ENCODE peak calls at places on chromosome 7, in five cellular contexts. F, L, B, X and V are unnamed samples.

GRCh38 chr7:70646551-70647248 is 485.2 kb upstream of the GALNT17 start:
- DNase-seq in X (no peak), B (no peak), L (no peak), F (no peak), V (no peak)

GRCh38 chr7:48887500-48887899 is 36.8 kb upstream of the CDC14C start:
- DNase-seq in X (no peak), L (no peak), F (no peak), B (no peak), V (no peak)

GRCh38 chr7:123711832-123712293 is 36.9 kb downstream of the WASL start:
- DNase-seq in F (no peak), B (no peak), L (no peak), X (no peak), V (no peak)

GRCh38 chr7:43554423-43554822 is 28.5 kb upstream of the STK17A start:
- DNase-seq in L (no peak), F (no peak), B (no peak), X (no peak), V (no peak)

GRCh38 chr7:24773646-24774045 is 16.4 kb upstream of the GSDME start:
- DNase-seq in X (no peak), F (no peak), L (no peak), B (no peak), V (no peak)

GRCh38 chr7:129225206-129225930 is 538 bp downstream of the AHCYL2 start:
- DNase-seq in X (peak; percentile 17), L (no peak), F (peak; percentile 94), B (peak; percentile 59), V (peak; percentile 56)

GRCh38 chr7:150941983-150942590 is 36.0 kb downstream of the KCNH2 start:
- DNase-seq in F (peak; percentile 82), L (no peak), X (no peak), B (peak; percentile 70), V (peak; percentile 47)

GRCh38 chr7:131325179-131325840 is 2.4 kb upstream of the MKLN1 start:
- DNase-seq in L (no peak), X (no peak), B (no peak), F (no peak), V (peak; percentile 23)

GRCh38 chr7:34133356-34133982 is 228.1 kb downstream of the BMPER start:
- DNase-seq in X (peak; percentile 16), L (no peak), B (no peak), F (no peak), V (no peak)

GRCh38 chr7:90749774-90750173 is 153.7 kb downstream of the CDK14 start:
- DNase-seq in X (no peak), B (no peak), F (no peak), L (no peak), V (no peak)

GRCh38 chr7:39810204-39810642 is 139.8 kb upstream of the CDK13 start:
- DNase-seq in B (no peak), L (no peak), F (no peak), X (no peak), V (peak; percentile 84)

GRCh38 chr7:17929647-17930395 is 10.5 kb downstream of the SNX13 start:
- DNase-seq in B (no peak), L (no peak), F (no peak), X (no peak), V (no peak)

GRCh38 chr7:130595986-130596385 is 72.6 kb downstream of the COPG2 start:
- DNase-seq in B (no peak), F (no peak), L (no peak), X (no peak), V (no peak)

GRCh38 chr7:23249486-23249885 is 2.9 kb downstream of the GPNMB start:
- DNase-seq in B (no peak), F (no peak), X (no peak), L (no peak), V (no peak)

GRCh38 chr7:45410893-45411292 is 163.3 kb upstream of the ADCY1 start:
- DNase-seq in F (no peak), B (no peak), X (no peak), L (no peak), V (no peak)

GRCh38 chr7:96397936-96398596 is 76.2 kb upstream of the SLC25A13 start:
- DNase-seq in X (no peak), L (no peak), F (no peak), B (no peak), V (no peak)

GRCh38 chr7:55026867-55027490 is 8.2 kb downstream of the EGFR start:
- DNase-seq in B (no peak), F (no peak), X (no peak), L (no peak), V (no peak)

GRCh38 chr7:151696738-151697514 is 177.2 kb upstream of the RHEB start:
- DNase-seq in X (peak; percentile 71), L (no peak), B (peak; percentile 80), F (no peak), V (no peak)

GRCh38 chr7:47418910-47419309 is 163.0 kb downstream of the TNS3 start:
- DNase-seq in X (no peak), L (no peak), B (no peak), F (no peak), V (no peak)

GRCh38 chr7:94655884-94656657 is at the start of gene SGCE:
- DNase-seq in X (peak; percentile 55), B (peak; percentile 64), L (peak; percentile 5), F (peak; percentile 88), V (peak; percentile 57)

GRCh38 chr7:112997831-112998230 is 88.8 kb downstream of the GPR85 start:
- DNase-seq in F (no peak), X (no peak), B (no peak), L (no peak), V (no peak)

GRCh38 chr7:23600251-23600650 is 3.1 kb downstream of the CCDC126 start:
- DNase-seq in B (no peak), X (no peak), L (no peak), F (no peak), V (no peak)

GRCh38 chr7:52079726-52080125 is 763.1 kb upstream of the COBL start:
- DNase-seq in F (no peak), L (no peak), X (no peak), B (no peak), V (no peak)

GRCh38 chr7:65960351-65961074 is 21.5 kb downstream of the GUSB start:
- DNase-seq in F (peak; percentile 32), L (no peak), B (no peak), X (no peak), V (no peak)
- TF ChIP-seq POLR2A in F (no peak), L (no peak), B (no peak), X (no peak), V (no peak)

GRCh38 chr7:99372275-99373085 is 2.0 kb upstream of the ARPC1B start:
- DNase-seq in L (no peak), B (peak; percentile 57), X (no peak), F (peak; percentile 68), V (no peak)

GRCh38 chr7:99373086-99374066 is 1.2 kb upstream of the ARPC1B start:
- DNase-seq in L (no peak), X (no peak), F (peak; percentile 73), B (no peak), V (no peak)

GRCh38 chr7:99371376-99371920 is 3.1 kb upstream of the ARPC1B start:
- DNase-seq in F (peak; percentile 63), X (no peak), B (no peak), L (no peak), V (no peak)

GRCh38 chr7:99375070-99375807 is 709 bp downstream of the ARPC1B start:
- DNase-seq in F (peak; percentile 96), B (peak; percentile 88), X (peak; percentile 84), L (no peak), V (peak; percentile 76)

DNA sequence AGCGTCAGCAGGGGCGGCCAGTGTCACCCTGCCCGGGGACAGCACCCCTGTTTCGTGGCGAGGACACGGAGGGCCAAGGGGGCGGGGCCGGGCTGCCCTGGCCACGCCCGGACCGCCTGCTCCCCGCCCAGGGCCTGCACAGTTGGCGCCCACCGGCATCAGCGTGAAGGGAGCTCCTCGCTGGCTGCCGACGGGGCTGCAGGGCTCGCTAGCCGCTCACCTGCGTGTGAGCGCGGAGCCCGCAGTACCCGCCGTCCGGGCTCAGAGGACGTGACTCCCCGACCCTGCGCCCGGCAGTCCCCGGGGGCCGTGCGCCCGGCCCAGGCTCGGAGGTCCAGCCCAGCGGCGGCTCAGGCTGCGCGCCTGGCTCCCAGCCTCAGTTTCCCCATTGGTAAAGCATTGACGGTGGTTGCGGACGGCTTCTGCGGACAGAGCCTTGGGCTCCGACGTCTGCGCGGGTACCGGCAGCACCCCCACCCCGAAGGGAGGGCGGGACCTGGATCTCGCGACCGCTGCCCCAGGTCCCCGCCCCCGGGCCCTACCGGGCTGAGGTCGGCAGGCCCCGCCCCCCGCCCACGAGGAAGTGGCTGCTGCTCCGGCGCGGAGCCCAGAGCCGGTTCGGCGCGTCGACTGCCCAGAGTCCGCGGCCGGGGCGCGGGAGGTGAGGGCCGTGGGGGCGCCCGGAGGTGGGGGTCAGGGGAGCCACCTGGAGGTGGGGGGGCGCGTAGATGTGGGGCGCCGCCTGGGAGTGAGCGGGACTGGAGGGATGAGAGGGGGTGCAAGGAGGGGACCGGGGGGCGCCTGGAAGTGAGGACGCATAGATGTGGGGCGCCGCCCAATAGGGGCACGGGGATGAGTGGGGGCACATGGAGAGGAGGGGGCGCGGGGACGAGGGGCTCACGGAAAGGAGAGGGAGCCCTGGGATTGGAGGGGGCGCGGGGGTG is at the start of gene ARPC1B:
- DNase-seq in F (peak; percentile 98), B (peak; percentile 88), L (peak; percentile 39), X (peak; percentile 91), V (peak; percentile 76)
- TF ChIP-seq POLR2A in F (peak; percentile 64), B (peak; percentile 78), L (no peak), X (peak; percentile 86), V (peak; percentile 32)

DNA sequence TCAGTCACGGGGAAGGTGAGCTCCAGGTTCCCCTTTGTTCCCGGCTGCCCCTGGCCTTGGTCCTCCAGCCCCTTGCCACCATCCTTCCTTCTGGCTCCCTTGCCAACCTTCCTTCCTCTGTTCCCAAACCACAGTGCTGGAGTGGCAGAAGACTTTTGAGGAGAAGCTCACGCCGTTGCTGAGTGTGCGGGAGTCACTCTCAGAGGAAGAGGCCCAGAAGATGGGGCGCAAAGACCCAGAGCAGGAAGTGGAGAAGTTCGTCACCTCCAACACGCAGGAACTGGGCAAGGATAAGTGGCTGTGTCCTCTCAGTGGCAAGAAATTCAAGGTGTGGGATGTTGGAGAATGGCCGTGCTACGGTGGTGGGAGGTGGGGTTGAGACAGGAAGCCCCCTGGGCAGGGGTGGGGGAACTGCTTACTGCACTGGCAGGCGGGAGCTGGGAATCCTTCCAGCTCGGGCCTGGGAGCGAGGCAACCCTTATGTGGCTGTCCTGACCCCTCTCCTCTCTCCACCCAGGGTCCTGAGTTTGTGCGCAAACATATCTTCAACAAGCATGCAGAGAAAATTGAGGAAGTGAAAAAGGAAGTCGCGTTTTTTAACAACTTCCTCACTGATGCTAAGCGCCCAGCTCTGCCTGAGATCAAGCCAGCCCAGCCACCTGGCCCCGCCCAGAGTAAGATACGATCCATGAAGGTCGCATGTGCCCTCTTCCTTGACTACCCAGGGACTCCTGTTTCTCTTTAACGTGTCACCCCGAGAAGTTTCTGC is 2.1 kb downstream of the UFSP1 start:
- DNase-seq in F (peak; percentile 93), L (no peak), X (no peak), B (peak; percentile 77), V (peak; percentile 50)
- TF ChIP-seq POLR2A in F (no peak), L (no peak), X (peak; percentile 45), B (no peak), V (peak; percentile 12)

DNA sequence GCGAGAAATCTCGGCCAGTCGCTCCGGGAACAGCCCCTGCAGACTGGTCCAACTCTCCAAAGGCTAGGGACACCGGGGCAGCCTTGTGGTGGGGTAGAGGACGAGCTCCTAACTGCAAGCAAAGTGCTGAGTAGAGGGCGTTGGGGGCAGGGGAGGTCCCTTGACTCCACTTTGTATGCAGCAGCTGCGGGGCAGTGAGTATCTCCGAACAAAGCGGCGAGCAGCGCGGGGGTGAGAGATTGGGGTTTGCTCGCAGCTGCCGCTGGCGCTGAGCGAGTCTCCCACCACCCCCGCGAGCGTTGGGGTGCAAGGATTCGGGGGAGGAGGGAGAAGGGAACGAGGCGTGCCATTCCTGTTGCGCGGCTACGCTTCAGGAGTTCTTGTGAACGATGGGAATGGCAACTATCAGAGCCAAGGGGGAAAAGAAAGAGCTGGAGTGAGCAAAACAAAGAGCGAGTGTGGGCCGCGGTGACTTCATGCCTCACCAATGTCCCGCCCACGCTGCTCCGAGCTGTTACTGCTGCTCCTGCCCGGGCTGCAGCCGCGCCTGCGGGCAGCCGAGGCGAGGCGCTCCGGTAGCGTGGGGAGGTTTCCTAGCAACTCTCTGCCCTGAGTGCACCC is 414 bp upstream of the ITGB8 start:
- DNase-seq in F (peak; percentile 88), L (peak; percentile 17), B (peak; percentile 83), X (peak; percentile 47), V (peak; percentile 47)
- TF ChIP-seq POLR2A in F (no peak), L (no peak), B (peak; percentile 74), X (no peak), V (no peak)